ENCODE peak calls at places on chromosomes 16 and 17, in four cellular contexts. E is CD4-positive, alpha-beta T cell; V is activated T-helper 17 cell treated with anti-CD3 and anti-CD28 coated beads, Interleukin-2, amount 50 U/mL, for 72 hours; Q is Right ventricle myocardium superior. O is an unnamed sample.

GRCh38 chr17:72683506-72684404 is 408.7 kb downstream of the SLC39A11 start:
- ATAC-seq in E (no peak), V (no peak), Q (peak), O (no peak)

GRCh38 chr16:4754865-4755264 is 12.1 kb downstream of the ZNF500 start:
- ATAC-seq in E (no peak), V (no peak), Q (no peak), O (no peak)

GRCh38 chr16:87575027-87575804 is 27.1 kb upstream of the JPH3 start:
- ATAC-seq in E (no peak), V (no peak), Q (no peak), O (no peak)

GRCh38 chr17:77840576-77841160 is 117.8 kb upstream of the TNRC6C start:
- ATAC-seq in E (no peak), V (no peak), Q (no peak), O (no peak)

GRCh38 chr16:57752581-57753447 is 17.2 kb downstream of the KATNB1 start:
- ATAC-seq in E (no peak), V (no peak), Q (no peak), O (no peak)

GRCh38 chr16:58029410-58029809 is 3.9 kb downstream of the MMP15 start:
- ATAC-seq in E (no peak), V (no peak), Q (no peak), O (no peak)

GRCh38 chr16:69199382-69199781 is 12.4 kb downstream of the SNTB2 start:
- ATAC-seq in E (no peak), V (no peak), Q (no peak), O (no peak)

GRCh38 chr16:58046936-58047335 is 21.4 kb downstream of the MMP15 start:
- ATAC-seq in E (no peak), V (no peak), Q (peak), O (no peak)

GRCh38 chr17:67239597-67239996 is 5.4 kb downstream of the HELZ start:
- ATAC-seq in E (no peak), V (no peak), Q (no peak), O (no peak)

GRCh38 chr17:28042721-28043291 is 329 bp downstream of the NLK start:
- ATAC-seq in E (no peak), V (no peak), Q (no peak), O (no peak)

GRCh38 chr17:74532115-74532514 is 840 bp upstream of the CD300LB start:
- ATAC-seq in E (no peak), V (no peak), Q (peak), O (peak)

GRCh38 chr16:3780570-3780969 is 63.2 kb upstream of the TRAP1 start:
- ATAC-seq in E (peak), V (peak), Q (peak), O (peak)

GRCh38 chr16:69906838-69907301 is 44.3 kb upstream of the CLEC18A start:
- ATAC-seq in E (no peak), V (no peak), Q (no peak), O (no peak)

GRCh38 chr17:51850206-51850605 is 308.3 kb downstream of the CA10 start:
- ATAC-seq in E (no peak), V (no peak), Q (no peak), O (no peak)

GRCh38 chr17:13016881-13017622 is 775 bp downstream of the ELAC2 start:
- ATAC-seq in E (no peak), V (peak), Q (peak), O (peak)

GRCh38 chr17:76273435-76273921 is 8.3 kb downstream of the UBALD2 start:
- ATAC-seq in E (no peak), V (no peak), Q (no peak), O (no peak)

GRCh38 chr17:27293898-27294688 is at the start of gene WSB1:
- ATAC-seq in E (peak), V (peak), Q (peak), O (peak)

GRCh38 chr17:27545562-27546229 is 85.3 kb upstream of the LGALS9 start:
- ATAC-seq in E (no peak), V (no peak), Q (no peak), O (no peak)

GRCh38 chr17:42997390-42997983 is 732 bp upstream of the RPL27 start:
- ATAC-seq in E (no peak), V (no peak), Q (no peak), O (no peak)

GRCh38 chr17:63587770-63588169 is 12.9 kb upstream of the TACO1 start:
- ATAC-seq in E (no peak), V (no peak), Q (no peak), O (no peak)

GRCh38 chr16:50576403-50577113 is 28.4 kb downstream of the NKD1 start:
- ATAC-seq in E (no peak), V (no peak), Q (no peak), O (no peak)

GRCh38 chr17:63232565-63233310 is 213.4 kb downstream of the CYB561 start:
- ATAC-seq in E (no peak), V (no peak), Q (no peak), O (no peak)

GRCh38 chr16:67489401-67490083 is 6.2 kb upstream of the AGRP start:
- ATAC-seq in E (no peak), V (no peak), Q (peak), O (peak)

GRCh38 chr17:45975640-45976295 is 23.3 kb upstream of the STH start:
- ATAC-seq in E (no peak), V (no peak), Q (no peak), O (peak)

GRCh38 chr16:2950773-2951172 is 13.3 kb upstream of the KREMEN2 start:
- ATAC-seq in E (no peak), V (no peak), Q (no peak), O (no peak)

GRCh38 chr16:911604-912321 is 59.0 kb downstream of the LMF1 start:
- ATAC-seq in E (no peak), V (no peak), Q (no peak), O (no peak)

GRCh38 chr16:21611546-21612384 is 12.4 kb downstream of the METTL9 start:
- ATAC-seq in E (peak), V (peak), Q (peak), O (no peak)

GRCh38 chr17:35773674-35774425 is 13.2 kb downstream of the C17orf50 start:
- ATAC-seq in E (no peak), V (no peak), Q (no peak), O (no peak)

GRCh38 chr17:30380106-30380420 is 1.3 kb downstream of the CPD start:
- ATAC-seq in E (no peak), V (peak), Q (no peak), O (no peak)

GRCh38 chr16:3797904-3798811 is 80.8 kb upstream of the TRAP1 start:
- ATAC-seq in E (no peak), V (peak), Q (no peak), O (peak)

GRCh38 chr17:50686494-50687199 is 21.1 kb downstream of the ANKRD40 start:
- ATAC-seq in E (no peak), V (no peak), Q (peak), O (no peak)

GRCh38 chr17:65057520-65058075 is 1.1 kb upstream of the GNA13 start:
- ATAC-seq in E (no peak), V (no peak), Q (no peak), O (no peak)

GRCh38 chr17:7083592-7083991 is 3.5 kb upstream of the CLEC10A start:
- ATAC-seq in E (no peak), V (peak), Q (no peak), O (no peak)